ENCODE peak calls at places on chromosome 3, in eight cellular contexts. C is upper lobe of left lung; Q is T-helper 17 cell; K is CD8-positive, alpha-beta memory T cell; F is upper lobe of right lung; D is mammary epithelial cell; B is ovary; S is GM23248. T is an unnamed sample.

GRCh38 chr3:99825239-99825638 is 7.6 kb downstream of the CMSS1 start:
- DNase-seq in S (peak; percentile 44), K (no peak), F (no peak), D (peak; percentile 32), B (no peak), Q (no peak), C (no peak), T (no peak)

GRCh38 chr3:69008980-69009379 is 4.5 kb downstream of the EOGT start:
- DNase-seq in K (no peak), D (no peak), Q (no peak), F (no peak), B (no peak), C (no peak), S (peak; percentile 50), T (no peak)

GRCh38 chr3:44476181-44476599 is 1.3 kb downstream of the ZNF445 start:
- DNase-seq in C (no peak), F (no peak), S (peak; percentile 63), B (no peak), Q (no peak), K (no peak), D (peak; percentile 21), T (no peak)

GRCh38 chr3:50806806-50807205 is 132.1 kb downstream of the DOCK3 start:
- DNase-seq in D (peak; percentile 53), C (no peak), S (peak; percentile 5), B (no peak), F (no peak), Q (no peak), K (no peak), T (no peak)

GRCh38 chr3:78741066-78741645 is 1026.6 kb downstream of the ROBO1 start:
- DNase-seq in F (no peak), C (no peak), B (no peak), Q (no peak), D (no peak), S (no peak), K (no peak), T (no peak)

GRCh38 chr3:113249111-113249510 is 37.8 kb downstream of the BOC start:
- DNase-seq in K (no peak), S (peak; percentile 96), B (no peak), C (no peak), D (peak; percentile 84), Q (no peak), F (no peak), T (no peak)

GRCh38 chr3:96007650-96008195 is 806.7 kb upstream of the EPHA6 start:
- DNase-seq in C (no peak), K (no peak), B (no peak), Q (no peak), D (no peak), F (no peak), S (no peak), T (no peak)

GRCh38 chr3:25589104-25589782 is 75.5 kb downstream of the TOP2B start:
- DNase-seq in Q (no peak), B (no peak), C (no peak), D (no peak), F (no peak), K (no peak), S (peak; percentile 28), T (no peak)

GRCh38 chr3:97931218-97931617 is 41.0 kb downstream of the RIOX2 start:
- DNase-seq in B (no peak), F (no peak), Q (no peak), D (no peak), K (no peak), C (no peak), S (no peak), T (no peak)

GRCh38 chr3:97928986-97929385 is 43.2 kb downstream of the RIOX2 start:
- DNase-seq in D (no peak), B (no peak), S (no peak), K (no peak), C (no peak), F (no peak), Q (no peak), T (no peak)

GRCh38 chr3:97930018-97930417 is 42.2 kb downstream of the RIOX2 start:
- DNase-seq in F (no peak), Q (no peak), S (no peak), B (no peak), C (no peak), K (no peak), D (no peak), T (no peak)

GRCh38 chr3:97934980-97935695 is 37.1 kb downstream of the RIOX2 start:
- DNase-seq in C (no peak), D (no peak), B (no peak), K (no peak), S (no peak), Q (no peak), F (no peak), T (no peak)

DNA sequence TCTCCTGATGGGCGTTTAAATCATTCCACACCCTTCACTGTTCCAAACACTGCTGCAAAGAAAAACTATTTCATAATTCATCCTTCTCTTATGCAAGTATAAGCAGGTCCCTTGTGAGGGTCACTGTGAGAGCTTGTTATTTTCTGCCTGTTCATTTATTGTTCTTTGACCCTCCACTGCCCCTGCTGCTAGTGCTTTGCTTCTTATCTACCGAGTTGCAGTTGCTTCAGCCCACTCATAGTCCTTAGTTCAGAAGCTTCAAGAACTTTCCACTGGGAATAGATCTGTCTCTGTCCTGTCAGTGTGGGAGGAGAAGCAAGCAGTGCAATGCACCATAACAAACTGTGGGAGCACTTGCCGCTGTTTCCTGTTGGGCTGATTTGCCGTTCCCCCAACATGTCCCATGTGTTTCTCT is 39.8 kb downstream of the RIOX2 start:
- DNase-seq in D (no peak), Q (no peak), F (no peak), K (no peak), B (no peak), S (no peak), C (no peak), T (no peak)
- H3K9me3 ChIP-seq in D (no peaks in the 10 kb centered on the region), Q (no peaks in the 10 kb centered on the region), F (no peaks in the 10 kb centered on the region), K (no peaks in the 10 kb centered on the region), B (no peaks in the 10 kb centered on the region), S (no peaks in the 10 kb centered on the region), C (no peaks in the 10 kb centered on the region), T (no peaks in the 10 kb centered on the region)

GRCh38 chr3:196634851-196635250 is 4.6 kb upstream of the NRROS start:
- DNase-seq in Q (no peak), B (no peak), S (no peak), C (no peak), F (no peak), K (no peak), D (no peak), T (no peak)
- H3K9me3 ChIP-seq in Q (no peaks in the 10 kb centered on the region), B (no peaks in the 10 kb centered on the region), S (no peaks in the 10 kb centered on the region), C (no peaks in the 10 kb centered on the region), F (no peaks in the 10 kb centered on the region), K (no peaks in the 10 kb centered on the region), D (no peaks in the 10 kb centered on the region), T (no peaks in the 10 kb centered on the region)

DNA sequence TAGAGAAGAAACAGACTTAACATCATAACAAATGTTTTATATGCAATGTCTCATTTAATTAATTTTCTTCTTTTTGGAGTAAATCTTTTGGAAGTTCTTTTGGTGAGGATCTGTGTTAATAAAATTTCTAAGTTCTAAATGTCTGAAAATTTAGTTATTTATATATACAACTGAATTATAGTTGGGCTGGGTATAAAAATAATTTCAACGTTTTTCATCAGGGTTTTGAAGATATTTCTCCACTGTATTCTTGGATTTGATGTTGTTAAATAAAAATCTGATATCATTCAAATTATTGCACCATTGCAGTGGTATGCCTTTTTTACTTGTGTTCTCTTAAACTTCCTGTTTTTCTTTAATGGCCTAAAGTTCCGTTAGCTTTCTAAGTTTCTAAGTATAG is 26.9 kb upstream of the SOX14 start:
- DNase-seq in S (no peak), K (no peak), Q (no peak), D (no peak), B (no peak), F (no peak), C (no peak), T (no peak)
- H3K9me3 ChIP-seq in S (peaks cover 4% of the 10 kb centered on the region), K (no peaks in the 10 kb centered on the region), Q (no peaks in the 10 kb centered on the region), D (no peaks in the 10 kb centered on the region), B (no peaks in the 10 kb centered on the region), F (no peaks in the 10 kb centered on the region), C (no peaks in the 10 kb centered on the region), T (peaks cover 17% of the 10 kb centered on the region)

GRCh38 chr3:111373861-111374260 is 168.1 kb upstream of the CD96 start:
- DNase-seq in F (no peak), B (no peak), C (no peak), K (no peak), S (peak; percentile 14), Q (no peak), D (peak; percentile 9), T (no peak)
- H3K9me3 ChIP-seq in F (no peaks in the 10 kb centered on the region), B (no peaks in the 10 kb centered on the region), C (peaks cover 27% of the 10 kb centered on the region), K (no peaks in the 10 kb centered on the region), S (no peaks in the 10 kb centered on the region), Q (peaks cover 2% of the 10 kb centered on the region), D (peaks cover 5% of the 10 kb centered on the region), T (peaks cover 15% of the 10 kb centered on the region)

T was measured in CD4-positive, alpha-beta T cell.